ENCODE peak calls at places on chromosome 12, in seven cellular contexts. One of them, this sample, is unnamed.

GRCh38 chr12:69388371-69388770 is 28.8 kb downstream of the YEATS4 start:
- DNase-seq in activated gamma-delta T cell treated with Interleukin-2 at 50 U/mL for 16 hours: no peak
- DNase-seq in C1 segment of cervical spinal cord: no peak
- DNase-seq in ACHN: peak; percentile 77
- DNase-seq in germinal center: peak; percentile 5
- DNase-seq in activated CD4-positive, alpha-beta T cell treated with anti-CD3 and anti-CD28 coated beads, Interleukin-2, amount 10 ng/mL, durations not matched to agents 7 days and 5 days: no peak
- DNase-seq in fibroblast of pulmonary artery: peak; percentile 87
- DNase-seq in this sample: no peak

GRCh38 chr12:88185988-88186387 is 43.9 kb downstream of the TMTC3 start:
- DNase-seq in activated gamma-delta T cell treated with Interleukin-2 at 50 U/mL for 16 hours: no peak
- DNase-seq in C1 segment of cervical spinal cord: no peak
- DNase-seq in ACHN: peak; percentile 46
- DNase-seq in germinal center: no peak
- DNase-seq in activated CD4-positive, alpha-beta T cell treated with anti-CD3 and anti-CD28 coated beads, Interleukin-2, amount 10 ng/mL, durations not matched to agents 7 days and 5 days: no peak
- DNase-seq in fibroblast of pulmonary artery: peak; percentile 56
- DNase-seq in this sample: no peak

GRCh38 chr12:104674083-104674482 is 217.3 kb downstream of the CHST11 start:
- DNase-seq in activated gamma-delta T cell treated with Interleukin-2 at 50 U/mL for 16 hours: no peak
- DNase-seq in C1 segment of cervical spinal cord: no peak
- DNase-seq in ACHN: no peak
- DNase-seq in germinal center: no peak
- DNase-seq in activated CD4-positive, alpha-beta T cell treated with anti-CD3 and anti-CD28 coated beads, Interleukin-2, amount 10 ng/mL, durations not matched to agents 7 days and 5 days: no peak
- DNase-seq in fibroblast of pulmonary artery: no peak
- DNase-seq in this sample: no peak

GRCh38 chr12:39587247-39587646 is 32.4 kb downstream of the ABCD2 start:
- DNase-seq in activated gamma-delta T cell treated with Interleukin-2 at 50 U/mL for 16 hours: peak; percentile 24
- DNase-seq in C1 segment of cervical spinal cord: no peak
- DNase-seq in ACHN: peak; percentile 36
- DNase-seq in germinal center: no peak
- DNase-seq in activated CD4-positive, alpha-beta T cell treated with anti-CD3 and anti-CD28 coated beads, Interleukin-2, amount 10 ng/mL, durations not matched to agents 7 days and 5 days: peak; percentile 42
- DNase-seq in fibroblast of pulmonary artery: peak; percentile 29
- DNase-seq in this sample: no peak

GRCh38 chr12:3005736-3006135 is 46.5 kb downstream of the TEAD4 start:
- DNase-seq in activated gamma-delta T cell treated with Interleukin-2 at 50 U/mL for 16 hours: no peak
- DNase-seq in C1 segment of cervical spinal cord: no peak
- DNase-seq in ACHN: no peak
- DNase-seq in germinal center: no peak
- DNase-seq in activated CD4-positive, alpha-beta T cell treated with anti-CD3 and anti-CD28 coated beads, Interleukin-2, amount 10 ng/mL, durations not matched to agents 7 days and 5 days: no peak
- DNase-seq in fibroblast of pulmonary artery: no peak
- DNase-seq in this sample: no peak

GRCh38 chr12:107014050-107014449 is 27.1 kb upstream of the MTERF2 start:
- DNase-seq in activated gamma-delta T cell treated with Interleukin-2 at 50 U/mL for 16 hours: peak; percentile 18
- DNase-seq in C1 segment of cervical spinal cord: no peak
- DNase-seq in ACHN: peak; percentile 30
- DNase-seq in germinal center: no peak
- DNase-seq in activated CD4-positive, alpha-beta T cell treated with anti-CD3 and anti-CD28 coated beads, Interleukin-2, amount 10 ng/mL, durations not matched to agents 7 days and 5 days: no peak
- DNase-seq in fibroblast of pulmonary artery: no peak
- DNase-seq in this sample: no peak

GRCh38 chr12:45273717-45274271 is 57.9 kb downstream of the ANO6 start:
- DNase-seq in activated gamma-delta T cell treated with Interleukin-2 at 50 U/mL for 16 hours: no peak
- DNase-seq in C1 segment of cervical spinal cord: no peak
- DNase-seq in ACHN: peak; percentile 97
- DNase-seq in germinal center: no peak
- DNase-seq in activated CD4-positive, alpha-beta T cell treated with anti-CD3 and anti-CD28 coated beads, Interleukin-2, amount 10 ng/mL, durations not matched to agents 7 days and 5 days: no peak
- DNase-seq in fibroblast of pulmonary artery: peak; percentile 97
- DNase-seq in this sample: no peak

GRCh38 chr12:107597695-107598410 is 87.7 kb upstream of the PWP1 start:
- DNase-seq in activated gamma-delta T cell treated with Interleukin-2 at 50 U/mL for 16 hours: no peak
- DNase-seq in C1 segment of cervical spinal cord: no peak
- DNase-seq in ACHN: no peak
- DNase-seq in germinal center: no peak
- DNase-seq in activated CD4-positive, alpha-beta T cell treated with anti-CD3 and anti-CD28 coated beads, Interleukin-2, amount 10 ng/mL, durations not matched to agents 7 days and 5 days: no peak
- DNase-seq in fibroblast of pulmonary artery: no peak
- DNase-seq in this sample: no peak

GRCh38 chr12:58285551-58285950 is 344.2 kb downstream of the ATP23 start:
- DNase-seq in activated gamma-delta T cell treated with Interleukin-2 at 50 U/mL for 16 hours: no peak
- DNase-seq in C1 segment of cervical spinal cord: no peak
- DNase-seq in ACHN: no peak
- DNase-seq in germinal center: no peak
- DNase-seq in activated CD4-positive, alpha-beta T cell treated with anti-CD3 and anti-CD28 coated beads, Interleukin-2, amount 10 ng/mL, durations not matched to agents 7 days and 5 days: no peak
- DNase-seq in fibroblast of pulmonary artery: no peak
- DNase-seq in this sample: no peak

GRCh38 chr12:45268672-45269406 is 52.9 kb downstream of the ANO6 start:
- DNase-seq in activated gamma-delta T cell treated with Interleukin-2 at 50 U/mL for 16 hours: no peak
- DNase-seq in C1 segment of cervical spinal cord: no peak
- DNase-seq in ACHN: peak; percentile 67
- DNase-seq in germinal center: peak; percentile 12
- DNase-seq in activated CD4-positive, alpha-beta T cell treated with anti-CD3 and anti-CD28 coated beads, Interleukin-2, amount 10 ng/mL, durations not matched to agents 7 days and 5 days: no peak
- DNase-seq in fibroblast of pulmonary artery: peak; percentile 94
- DNase-seq in this sample: peak; percentile 29

GRCh38 chr12:2498961-2499500 is 295.7 kb upstream of the FKBP4 start:
- DNase-seq in activated gamma-delta T cell treated with Interleukin-2 at 50 U/mL for 16 hours: no peak
- DNase-seq in C1 segment of cervical spinal cord: no peak
- DNase-seq in ACHN: no peak
- DNase-seq in germinal center: no peak
- DNase-seq in activated CD4-positive, alpha-beta T cell treated with anti-CD3 and anti-CD28 coated beads, Interleukin-2, amount 10 ng/mL, durations not matched to agents 7 days and 5 days: no peak
- DNase-seq in fibroblast of pulmonary artery: no peak
- DNase-seq in this sample: no peak

GRCh38 chr12:49050507-49051372 is 9.9 kb downstream of the KMT2D start:
- DNase-seq in activated gamma-delta T cell treated with Interleukin-2 at 50 U/mL for 16 hours: no peak
- DNase-seq in C1 segment of cervical spinal cord: no peak
- DNase-seq in ACHN: no peak
- DNase-seq in germinal center: no peak
- DNase-seq in activated CD4-positive, alpha-beta T cell treated with anti-CD3 and anti-CD28 coated beads, Interleukin-2, amount 10 ng/mL, durations not matched to agents 7 days and 5 days: no peak
- DNase-seq in fibroblast of pulmonary artery: no peak
- DNase-seq in this sample: no peak

GRCh38 chr12:122961551-122962329 is 4.5 kb downstream of the ABCB9 start:
- DNase-seq in activated gamma-delta T cell treated with Interleukin-2 at 50 U/mL for 16 hours: no peak
- DNase-seq in C1 segment of cervical spinal cord: no peak
- DNase-seq in ACHN: no peak
- DNase-seq in germinal center: no peak
- DNase-seq in activated CD4-positive, alpha-beta T cell treated with anti-CD3 and anti-CD28 coated beads, Interleukin-2, amount 10 ng/mL, durations not matched to agents 7 days and 5 days: no peak
- DNase-seq in fibroblast of pulmonary artery: no peak
- DNase-seq in this sample: no peak

GRCh38 chr12:54397157-54397556 is 12.6 kb upstream of the ZNF385A start:
- DNase-seq in activated gamma-delta T cell treated with Interleukin-2 at 50 U/mL for 16 hours: no peak
- DNase-seq in C1 segment of cervical spinal cord: no peak
- DNase-seq in ACHN: no peak
- DNase-seq in germinal center: no peak
- DNase-seq in activated CD4-positive, alpha-beta T cell treated with anti-CD3 and anti-CD28 coated beads, Interleukin-2, amount 10 ng/mL, durations not matched to agents 7 days and 5 days: no peak
- DNase-seq in fibroblast of pulmonary artery: no peak
- DNase-seq in this sample: no peak

GRCh38 chr12:60227916-60228315 is 632.1 kb downstream of the SLC16A7 start:
- DNase-seq in activated gamma-delta T cell treated with Interleukin-2 at 50 U/mL for 16 hours: no peak
- DNase-seq in C1 segment of cervical spinal cord: no peak
- DNase-seq in ACHN: no peak
- DNase-seq in germinal center: no peak
- DNase-seq in activated CD4-positive, alpha-beta T cell treated with anti-CD3 and anti-CD28 coated beads, Interleukin-2, amount 10 ng/mL, durations not matched to agents 7 days and 5 days: no peak
- DNase-seq in fibroblast of pulmonary artery: no peak
- DNase-seq in this sample: no peak

GRCh38 chr12:90290980-90291975 is 582.6 kb upstream of the ATP2B1 start:
- DNase-seq in activated gamma-delta T cell treated with Interleukin-2 at 50 U/mL for 16 hours: no peak
- DNase-seq in C1 segment of cervical spinal cord: no peak
- DNase-seq in ACHN: no peak
- DNase-seq in germinal center: no peak
- DNase-seq in activated CD4-positive, alpha-beta T cell treated with anti-CD3 and anti-CD28 coated beads, Interleukin-2, amount 10 ng/mL, durations not matched to agents 7 days and 5 days: no peak
- DNase-seq in fibroblast of pulmonary artery: peak; percentile 29
- DNase-seq in this sample: no peak

GRCh38 chr12:59928416-59928815 is 332.6 kb downstream of the SLC16A7 start:
- DNase-seq in activated gamma-delta T cell treated with Interleukin-2 at 50 U/mL for 16 hours: no peak
- DNase-seq in C1 segment of cervical spinal cord: no peak
- DNase-seq in ACHN: no peak
- DNase-seq in germinal center: no peak
- DNase-seq in activated CD4-positive, alpha-beta T cell treated with anti-CD3 and anti-CD28 coated beads, Interleukin-2, amount 10 ng/mL, durations not matched to agents 7 days and 5 days: no peak
- DNase-seq in fibroblast of pulmonary artery: no peak
- DNase-seq in this sample: no peak

GRCh38 chr12:13592063-13592942 is 389.1 kb downstream of the GRIN2B start:
- DNase-seq in activated gamma-delta T cell treated with Interleukin-2 at 50 U/mL for 16 hours: no peak
- DNase-seq in C1 segment of cervical spinal cord: no peak
- DNase-seq in ACHN: no peak
- DNase-seq in germinal center: no peak
- DNase-seq in activated CD4-positive, alpha-beta T cell treated with anti-CD3 and anti-CD28 coated beads, Interleukin-2, amount 10 ng/mL, durations not matched to agents 7 days and 5 days: no peak
- DNase-seq in fibroblast of pulmonary artery: peak; percentile 36
- DNase-seq in this sample: no peak

GRCh38 chr12:10940389-10940788 is 1.3 kb upstream of the TAS2R14 start:
- DNase-seq in activated gamma-delta T cell treated with Interleukin-2 at 50 U/mL for 16 hours: no peak
- DNase-seq in C1 segment of cervical spinal cord: no peak
- DNase-seq in ACHN: peak; percentile 31
- DNase-seq in germinal center: no peak
- DNase-seq in activated CD4-positive, alpha-beta T cell treated with anti-CD3 and anti-CD28 coated beads, Interleukin-2, amount 10 ng/mL, durations not matched to agents 7 days and 5 days: no peak
- DNase-seq in fibroblast of pulmonary artery: peak; percentile 88
- DNase-seq in this sample: no peak

GRCh38 chr12:5694759-5695409 is 250.2 kb downstream of the ANO2 start:
- DNase-seq in activated gamma-delta T cell treated with Interleukin-2 at 50 U/mL for 16 hours: no peak
- DNase-seq in C1 segment of cervical spinal cord: no peak
- DNase-seq in ACHN: no peak
- DNase-seq in germinal center: no peak
- DNase-seq in activated CD4-positive, alpha-beta T cell treated with anti-CD3 and anti-CD28 coated beads, Interleukin-2, amount 10 ng/mL, durations not matched to agents 7 days and 5 days: no peak
- DNase-seq in fibroblast of pulmonary artery: no peak
- DNase-seq in this sample: no peak

GRCh38 chr12:15186593-15186992 is 34.6 kb downstream of the RERG start:
- DNase-seq in activated gamma-delta T cell treated with Interleukin-2 at 50 U/mL for 16 hours: no peak
- DNase-seq in C1 segment of cervical spinal cord: no peak
- DNase-seq in ACHN: no peak
- DNase-seq in germinal center: no peak
- DNase-seq in activated CD4-positive, alpha-beta T cell treated with anti-CD3 and anti-CD28 coated beads, Interleukin-2, amount 10 ng/mL, durations not matched to agents 7 days and 5 days: no peak
- DNase-seq in fibroblast of pulmonary artery: no peak
- DNase-seq in this sample: no peak

GRCh38 chr12:51917746-51918453 is 10.6 kb downstream of the ACVRL1 start:
- DNase-seq in activated gamma-delta T cell treated with Interleukin-2 at 50 U/mL for 16 hours: no peak
- DNase-seq in C1 segment of cervical spinal cord: no peak
- DNase-seq in ACHN: no peak
- DNase-seq in germinal center: no peak
- DNase-seq in activated CD4-positive, alpha-beta T cell treated with anti-CD3 and anti-CD28 coated beads, Interleukin-2, amount 10 ng/mL, durations not matched to agents 7 days and 5 days: no peak
- DNase-seq in fibroblast of pulmonary artery: no peak
- DNase-seq in this sample: no peak

GRCh38 chr12:110249716-110250225 is 31.3 kb upstream of the ATP2A2 start:
- DNase-seq in activated gamma-delta T cell treated with Interleukin-2 at 50 U/mL for 16 hours: no peak
- DNase-seq in C1 segment of cervical spinal cord: peak; percentile 33
- DNase-seq in ACHN: peak; percentile 98
- DNase-seq in germinal center: no peak
- DNase-seq in activated CD4-positive, alpha-beta T cell treated with anti-CD3 and anti-CD28 coated beads, Interleukin-2, amount 10 ng/mL, durations not matched to agents 7 days and 5 days: no peak
- DNase-seq in fibroblast of pulmonary artery: no peak
- DNase-seq in this sample: peak; percentile 87

GRCh38 chr12:124496584-124496983 is 70.8 kb downstream of the NCOR2 start:
- DNase-seq in activated gamma-delta T cell treated with Interleukin-2 at 50 U/mL for 16 hours: no peak
- DNase-seq in C1 segment of cervical spinal cord: no peak
- DNase-seq in ACHN: peak; percentile 21
- DNase-seq in germinal center: peak; percentile 83
- DNase-seq in activated CD4-positive, alpha-beta T cell treated with anti-CD3 and anti-CD28 coated beads, Interleukin-2, amount 10 ng/mL, durations not matched to agents 7 days and 5 days: no peak
- DNase-seq in fibroblast of pulmonary artery: no peak
- DNase-seq in this sample: no peak

GRCh38 chr12:51836012-51836832 is 12.3 kb downstream of the FIGNL2 start:
- DNase-seq in activated gamma-delta T cell treated with Interleukin-2 at 50 U/mL for 16 hours: no peak
- DNase-seq in C1 segment of cervical spinal cord: no peak
- DNase-seq in ACHN: no peak
- DNase-seq in germinal center: no peak
- DNase-seq in activated CD4-positive, alpha-beta T cell treated with anti-CD3 and anti-CD28 coated beads, Interleukin-2, amount 10 ng/mL, durations not matched to agents 7 days and 5 days: no peak
- DNase-seq in fibroblast of pulmonary artery: no peak
- DNase-seq in this sample: no peak

GRCh38 chr12:95481072-95481471 is 7.1 kb downstream of the METAP2 start:
- DNase-seq in activated gamma-delta T cell treated with Interleukin-2 at 50 U/mL for 16 hours: no peak
- DNase-seq in C1 segment of cervical spinal cord: no peak
- DNase-seq in ACHN: no peak
- DNase-seq in germinal center: no peak
- DNase-seq in activated CD4-positive, alpha-beta T cell treated with anti-CD3 and anti-CD28 coated beads, Interleukin-2, amount 10 ng/mL, durations not matched to agents 7 days and 5 days: no peak
- DNase-seq in fibroblast of pulmonary artery: peak; percentile 7
- DNase-seq in this sample: no peak

GRCh38 chr12:25422241-25422640 is 130.8 kb downstream of the LMNTD1 start:
- DNase-seq in activated gamma-delta T cell treated with Interleukin-2 at 50 U/mL for 16 hours: no peak
- DNase-seq in C1 segment of cervical spinal cord: no peak
- DNase-seq in ACHN: no peak
- DNase-seq in germinal center: no peak
- DNase-seq in activated CD4-positive, alpha-beta T cell treated with anti-CD3 and anti-CD28 coated beads, Interleukin-2, amount 10 ng/mL, durations not matched to agents 7 days and 5 days: no peak
- DNase-seq in fibroblast of pulmonary artery: no peak
- DNase-seq in this sample: no peak

GRCh38 chr12:80565276-80565675 is 121.2 kb downstream of the PTPRQ start:
- DNase-seq in activated gamma-delta T cell treated with Interleukin-2 at 50 U/mL for 16 hours: no peak
- DNase-seq in C1 segment of cervical spinal cord: no peak
- DNase-seq in ACHN: no peak
- DNase-seq in germinal center: peak; percentile 33
- DNase-seq in activated CD4-positive, alpha-beta T cell treated with anti-CD3 and anti-CD28 coated beads, Interleukin-2, amount 10 ng/mL, durations not matched to agents 7 days and 5 days: no peak
- DNase-seq in fibroblast of pulmonary artery: peak; percentile 66
- DNase-seq in this sample: no peak

GRCh38 chr12:100027671-100028070 is 42.9 kb upstream of the ANKS1B start:
- DNase-seq in activated gamma-delta T cell treated with Interleukin-2 at 50 U/mL for 16 hours: no peak
- DNase-seq in C1 segment of cervical spinal cord: no peak
- DNase-seq in ACHN: no peak
- DNase-seq in germinal center: no peak
- DNase-seq in activated CD4-positive, alpha-beta T cell treated with anti-CD3 and anti-CD28 coated beads, Interleukin-2, amount 10 ng/mL, durations not matched to agents 7 days and 5 days: no peak
- DNase-seq in fibroblast of pulmonary artery: peak; percentile 10
- DNase-seq in this sample: no peak

GRCh38 chr12:110657747-110658146 is 31.2 kb downstream of the HVCN1 start:
- DNase-seq in activated gamma-delta T cell treated with Interleukin-2 at 50 U/mL for 16 hours: no peak
- DNase-seq in C1 segment of cervical spinal cord: peak; percentile 53
- DNase-seq in ACHN: no peak
- DNase-seq in germinal center: no peak
- DNase-seq in activated CD4-positive, alpha-beta T cell treated with anti-CD3 and anti-CD28 coated beads, Interleukin-2, amount 10 ng/mL, durations not matched to agents 7 days and 5 days: no peak
- DNase-seq in fibroblast of pulmonary artery: no peak
- DNase-seq in this sample: no peak

GRCh38 chr12:88432536-88433462 is 147.5 kb downstream of the KITLG start:
- DNase-seq in activated gamma-delta T cell treated with Interleukin-2 at 50 U/mL for 16 hours: no peak
- DNase-seq in C1 segment of cervical spinal cord: no peak
- DNase-seq in ACHN: no peak
- DNase-seq in germinal center: no peak
- DNase-seq in activated CD4-positive, alpha-beta T cell treated with anti-CD3 and anti-CD28 coated beads, Interleukin-2, amount 10 ng/mL, durations not matched to agents 7 days and 5 days: no peak
- DNase-seq in fibroblast of pulmonary artery: peak; percentile 67
- DNase-seq in this sample: no peak

GRCh38 chr12:60335765-60336164 is 739.9 kb downstream of the SLC16A7 start:
- DNase-seq in activated gamma-delta T cell treated with Interleukin-2 at 50 U/mL for 16 hours: no peak
- DNase-seq in C1 segment of cervical spinal cord: no peak
- DNase-seq in ACHN: peak; percentile 77
- DNase-seq in germinal center: no peak
- DNase-seq in activated CD4-positive, alpha-beta T cell treated with anti-CD3 and anti-CD28 coated beads, Interleukin-2, amount 10 ng/mL, durations not matched to agents 7 days and 5 days: no peak
- DNase-seq in fibroblast of pulmonary artery: peak; percentile 41
- DNase-seq in this sample: no peak

GRCh38 chr12:124774054-124774461 is 89.6 kb downstream of the SCARB1 start:
- DNase-seq in activated gamma-delta T cell treated with Interleukin-2 at 50 U/mL for 16 hours: no peak
- DNase-seq in C1 segment of cervical spinal cord: no peak
- DNase-seq in ACHN: no peak
- DNase-seq in germinal center: no peak
- DNase-seq in activated CD4-positive, alpha-beta T cell treated with anti-CD3 and anti-CD28 coated beads, Interleukin-2, amount 10 ng/mL, durations not matched to agents 7 days and 5 days: peak; percentile 18
- DNase-seq in fibroblast of pulmonary artery: peak; percentile 49
- DNase-seq in this sample: no peak

GRCh38 chr12:76621582-76622024 is 62.0 kb upstream of the OSBPL8 start:
- DNase-seq in activated gamma-delta T cell treated with Interleukin-2 at 50 U/mL for 16 hours: peak; percentile 65
- DNase-seq in C1 segment of cervical spinal cord: peak; percentile 26
- DNase-seq in ACHN: peak; percentile 78
- DNase-seq in germinal center: peak; percentile 59
- DNase-seq in activated CD4-positive, alpha-beta T cell treated with anti-CD3 and anti-CD28 coated beads, Interleukin-2, amount 10 ng/mL, durations not matched to agents 7 days and 5 days: peak; percentile 74
- DNase-seq in fibroblast of pulmonary artery: peak; percentile 80
- DNase-seq in this sample: peak; percentile 31

GRCh38 chr12:24909667-24910066 is 39.2 kb downstream of the BCAT1 start:
- DNase-seq in activated gamma-delta T cell treated with Interleukin-2 at 50 U/mL for 16 hours: no peak
- DNase-seq in C1 segment of cervical spinal cord: no peak
- DNase-seq in ACHN: peak; percentile 57
- DNase-seq in germinal center: no peak
- DNase-seq in activated CD4-positive, alpha-beta T cell treated with anti-CD3 and anti-CD28 coated beads, Interleukin-2, amount 10 ng/mL, durations not matched to agents 7 days and 5 days: no peak
- DNase-seq in fibroblast of pulmonary artery: peak; percentile 87
- DNase-seq in this sample: no peak

GRCh38 chr12:48819986-48820385 is 1.7 kb downstream of the CACNB3 start:
- DNase-seq in activated gamma-delta T cell treated with Interleukin-2 at 50 U/mL for 16 hours: no peak
- DNase-seq in C1 segment of cervical spinal cord: no peak
- DNase-seq in ACHN: no peak
- DNase-seq in germinal center: no peak
- DNase-seq in activated CD4-positive, alpha-beta T cell treated with anti-CD3 and anti-CD28 coated beads, Interleukin-2, amount 10 ng/mL, durations not matched to agents 7 days and 5 days: no peak
- DNase-seq in fibroblast of pulmonary artery: no peak
- DNase-seq in this sample: no peak

GRCh38 chr12:62647586-62647985 is 181.0 kb downstream of the MON2 start:
- DNase-seq in activated gamma-delta T cell treated with Interleukin-2 at 50 U/mL for 16 hours: no peak
- DNase-seq in C1 segment of cervical spinal cord: peak; percentile 22
- DNase-seq in ACHN: no peak
- DNase-seq in germinal center: no peak
- DNase-seq in activated CD4-positive, alpha-beta T cell treated with anti-CD3 and anti-CD28 coated beads, Interleukin-2, amount 10 ng/mL, durations not matched to agents 7 days and 5 days: no peak
- DNase-seq in fibroblast of pulmonary artery: peak; percentile 71
- DNase-seq in this sample: no peak

GRCh38 chr12:121465921-121466799 is 66.2 kb downstream of the RNF34 start:
- DNase-seq in activated gamma-delta T cell treated with Interleukin-2 at 50 U/mL for 16 hours: peak; percentile 34
- DNase-seq in C1 segment of cervical spinal cord: peak; percentile 33
- DNase-seq in ACHN: peak; percentile 29
- DNase-seq in germinal center: peak; percentile 66
- DNase-seq in activated CD4-positive, alpha-beta T cell treated with anti-CD3 and anti-CD28 coated beads, Interleukin-2, amount 10 ng/mL, durations not matched to agents 7 days and 5 days: peak; percentile 44
- DNase-seq in fibroblast of pulmonary artery: peak; percentile 22
- DNase-seq in this sample: no peak

This sample was measured in gastrocnemius medialis.